ENCODE peak calls at places on chromosome 19, in seven cellular contexts. X is PC-9, F is tibial artery, S is endodermal cell, H is heart left ventricle, U is Panc1, M is neural progenitor cell. Y is an unnamed sample. For H3K4me1, the result is how much of the 10 kb centered on the place peaks cover.

GRCh38 chr19:35207391-35207871 is 21.1 kb downstream of the FAM187B start:
- DNase-seq in U (no peak), X (peak), F (no peak), H (no peak), S (no peak), M (no peak), Y (no peak)

GRCh38 chr19:51127032-51127431 is 2.3 kb downstream of the SIGLEC9 start:
- DNase-seq in U (no peak), H (no peak), F (no peak), S (no peak), M (no peak), X (no peak), Y (no peak)

GRCh38 chr19:42634409-42635232 is 39.9 kb upstream of the CEACAM8 start:
- DNase-seq in X (no peak), U (peak), M (peak), S (peak), F (no peak), H (no peak), Y (peak)

GRCh38 chr19:35251456-35251855 is 2.7 kb downstream of the LSR start:
- DNase-seq in S (no peak), U (no peak), H (no peak), F (no peak), M (no peak), X (no peak), Y (no peak)

GRCh38 chr19:36449059-36449670 is 30.7 kb upstream of the ZFP82 start:
- DNase-seq in X (no peak), M (no peak), F (no peak), S (no peak), H (no peak), U (no peak), Y (no peak)

GRCh38 chr19:35347171-35347929 is at the start of gene FFAR1:
- DNase-seq in S (peak), F (peak), X (no peak), M (no peak), H (no peak), U (no peak), Y (no peak)

GRCh38 chr19:16200038-16200775 is 2.5 kb downstream of the AP1M1 start:
- DNase-seq in H (no peak), X (no peak), U (no peak), F (peak), M (no peak), S (no peak), Y (no peak)

GRCh38 chr19:43631491-43631890 is 8.2 kb downstream of the CADM4 start:
- DNase-seq in M (no peak), H (no peak), X (peak), U (no peak), S (no peak), F (no peak), Y (no peak)

GRCh38 chr19:13920940-13921744 is 15.1 kb downstream of the CC2D1A start:
- DNase-seq in U (no peak), F (no peak), H (no peak), M (peak), S (peak), X (peak), Y (peak)

GRCh38 chr19:43934055-43934984 is 762 bp downstream of the ZNF45 start:
- DNase-seq in U (no peak), S (no peak), H (no peak), X (no peak), F (no peak), M (peak), Y (no peak)

GRCh38 chr19:51572908-51573307 is 1.8 kb downstream of the ZNF175 start:
- DNase-seq in S (no peak), H (no peak), F (no peak), M (no peak), X (no peak), U (no peak), Y (no peak)

GRCh38 chr19:50311723-50312635 is 17.2 kb downstream of the KCNC3 start:
- DNase-seq in F (no peak), X (no peak), H (no peak), S (peak), U (no peak), M (peak), Y (no peak)

GRCh38 chr19:2475018-2475701 is 767 bp upstream of the GADD45B start:
- DNase-seq in U (no peak), H (peak), X (no peak), F (peak), M (peak), S (peak), Y (peak)

GRCh38 chr19:17020823-17021222 is 5.8 kb downstream of the CPAMD8 start:
- DNase-seq in S (no peak), M (no peak), H (no peak), F (no peak), X (peak), U (no peak), Y (peak)

GRCh38 chr19:55254625-55254977 is 4.2 kb downstream of the PPP6R1 start:
- DNase-seq in H (no peak), U (no peak), X (no peak), F (no peak), M (no peak), S (no peak), Y (no peak)

GRCh38 chr19:55253264-55253663 is 5.6 kb downstream of the PPP6R1 start:
- DNase-seq in F (no peak), H (no peak), M (no peak), X (no peak), S (no peak), U (no peak), Y (no peak)

GRCh38 chr19:55251296-55252081 is 7.3 kb downstream of the PPP6R1 start:
- DNase-seq in U (no peak), M (no peak), F (no peak), H (no peak), X (peak), S (no peak), Y (no peak)

GRCh38 chr19:55253842-55254624 is 4.8 kb downstream of the PPP6R1 start:
- DNase-seq in H (no peak), S (no peak), U (no peak), X (no peak), F (no peak), M (no peak), Y (no peak)

DNA sequence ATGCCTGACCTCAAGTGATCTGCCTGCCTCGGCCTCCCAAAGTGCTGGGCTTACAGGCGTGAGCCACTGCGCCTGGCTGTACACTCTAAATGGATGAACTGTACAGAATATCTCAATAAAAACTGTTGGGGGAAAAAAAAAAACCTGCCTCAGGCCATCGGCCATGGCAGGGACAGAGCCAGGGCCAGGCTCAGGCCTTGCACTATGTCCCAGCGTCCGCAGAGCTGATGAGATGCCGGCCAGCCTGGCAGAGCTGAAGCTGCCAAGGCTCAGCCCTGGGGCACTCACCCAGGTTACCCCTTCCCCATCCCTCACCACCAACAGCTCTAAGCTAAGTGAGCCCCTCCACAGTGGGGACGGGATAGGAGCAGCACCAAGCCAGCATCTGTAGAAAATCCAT is 6.1 kb downstream of the PPP6R1 start:
- DNase-seq in F (no peak), M (no peak), U (no peak), X (no peak), H (no peak), S (no peak), Y (no peak)
- H3K27ac ChIP-seq in F (no peak), M (no peak), U (no peak), X (no peak), H (no peak), S (no peak), Y (no peak)

GRCh38 chr19:55376381-55376933 is at the start of gene TMEM190:
- DNase-seq in M (peak), X (no peak), F (no peak), U (no peak), H (no peak), S (peak), Y (no peak)
- H3K4me1 ChIP-seq in M (under half), X (under half), F (under half), U (half or more), H (under half), S (under half), Y (half or more)

GRCh38 chr19:11050323-11051114 is 38.7 kb upstream of the LDLR start:
- DNase-seq in M (no peak), F (no peak), U (no peak), S (no peak), X (no peak), H (no peak), Y (no peak)
- H3K4me3 ChIP-seq in M (no peak), F (no peak), U (no peak), S (no peak), X (no peak), H (no peak), Y (no peak)

DNA sequence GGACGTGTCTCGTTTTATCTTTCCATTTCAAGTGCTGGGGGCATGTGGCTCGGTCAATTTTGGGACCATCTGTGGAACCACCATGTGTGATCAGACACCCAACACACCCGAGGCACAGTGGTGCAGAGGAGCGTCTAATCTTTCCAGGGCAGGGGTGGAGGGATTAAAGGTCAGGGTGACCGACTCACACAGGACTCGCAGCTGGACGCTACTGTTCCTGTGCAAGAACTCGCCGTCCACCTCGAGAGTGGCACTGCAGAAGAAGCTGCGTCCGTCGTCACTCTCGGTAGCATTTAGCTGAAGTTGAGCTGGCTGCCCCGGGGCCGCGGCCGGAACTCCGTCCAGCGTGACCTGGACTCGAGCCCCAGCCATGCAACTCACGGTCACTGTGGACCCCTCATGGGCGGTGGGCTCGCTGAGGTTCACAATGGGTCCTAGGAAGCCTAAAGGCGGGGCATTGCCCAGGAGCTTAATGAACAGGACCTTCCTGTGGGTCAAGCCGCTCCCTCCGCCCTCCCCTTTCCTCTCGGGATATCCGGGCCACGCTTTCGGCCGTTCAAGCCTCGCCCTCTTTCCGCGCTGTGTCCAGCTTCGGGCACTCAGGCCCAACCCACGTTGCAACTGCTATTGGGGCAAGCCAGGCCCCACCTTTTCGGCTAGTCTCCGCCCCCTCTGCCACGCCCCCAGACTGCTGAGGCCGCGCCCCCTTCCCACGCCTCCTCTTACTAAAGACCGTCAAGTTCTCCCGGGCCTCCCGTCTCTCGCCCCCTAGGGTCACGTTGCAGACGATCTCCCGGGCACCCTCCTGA is 1.2 kb upstream of the RAVER1 start:
- DNase-seq in S (peak), M (peak), F (peak), X (peak), U (no peak), H (peak), Y (peak)
- H3K27ac ChIP-seq in S (no peak), M (no peak), F (peak), X (no peak), U (peak), H (peak), Y (no peak)

GRCh38 chr19:45823182-45823581 is 8.1 kb upstream of the RSPH6A start:
- DNase-seq in F (no peak), H (peak), U (no peak), S (no peak), X (peak), M (no peak), Y (no peak)

GRCh38 chr19:45825263-45825605 is 10.1 kb upstream of the RSPH6A start:
- DNase-seq in F (no peak), H (no peak), X (no peak), U (no peak), M (no peak), S (no peak), Y (no peak)

GRCh38 chr19:45824531-45825262 is 9.6 kb upstream of the RSPH6A start:
- DNase-seq in H (peak), M (no peak), F (no peak), X (peak), S (no peak), U (no peak), Y (no peak)

GRCh38 chr19:45822716-45823115 is 7.6 kb upstream of the RSPH6A start:
- DNase-seq in M (no peak), S (no peak), X (peak), H (no peak), U (no peak), F (no peak), Y (no peak)

DNA sequence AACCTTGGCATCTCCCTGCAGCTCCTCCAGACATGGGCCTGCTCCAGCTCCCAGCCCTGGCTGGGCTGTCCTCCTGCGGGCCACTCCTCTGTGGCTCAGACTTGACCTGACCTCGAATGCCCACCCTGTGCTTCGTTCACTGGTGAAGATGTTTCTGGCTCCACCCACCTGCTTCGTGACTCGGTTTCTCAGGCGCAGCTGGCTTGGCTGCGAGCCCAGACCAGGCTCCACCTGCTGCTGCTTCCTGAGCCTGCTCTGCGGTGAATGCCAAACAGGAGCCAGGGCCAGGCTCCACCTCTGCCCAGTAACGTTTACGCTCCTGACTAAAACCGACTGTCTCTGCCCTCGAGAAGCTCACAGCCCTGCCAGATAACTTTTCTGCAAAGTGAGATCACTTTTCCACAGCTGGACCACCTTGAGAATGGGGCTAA is 8.9 kb upstream of the RSPH6A start:
- DNase-seq in F (no peak), H (peak), X (no peak), M (no peak), U (no peak), S (peak), Y (no peak)
- H3K4me1 ChIP-seq in F (under half), H (under half), X (under half), M (under half), U (under half), S (under half), Y (under half)

DNA sequence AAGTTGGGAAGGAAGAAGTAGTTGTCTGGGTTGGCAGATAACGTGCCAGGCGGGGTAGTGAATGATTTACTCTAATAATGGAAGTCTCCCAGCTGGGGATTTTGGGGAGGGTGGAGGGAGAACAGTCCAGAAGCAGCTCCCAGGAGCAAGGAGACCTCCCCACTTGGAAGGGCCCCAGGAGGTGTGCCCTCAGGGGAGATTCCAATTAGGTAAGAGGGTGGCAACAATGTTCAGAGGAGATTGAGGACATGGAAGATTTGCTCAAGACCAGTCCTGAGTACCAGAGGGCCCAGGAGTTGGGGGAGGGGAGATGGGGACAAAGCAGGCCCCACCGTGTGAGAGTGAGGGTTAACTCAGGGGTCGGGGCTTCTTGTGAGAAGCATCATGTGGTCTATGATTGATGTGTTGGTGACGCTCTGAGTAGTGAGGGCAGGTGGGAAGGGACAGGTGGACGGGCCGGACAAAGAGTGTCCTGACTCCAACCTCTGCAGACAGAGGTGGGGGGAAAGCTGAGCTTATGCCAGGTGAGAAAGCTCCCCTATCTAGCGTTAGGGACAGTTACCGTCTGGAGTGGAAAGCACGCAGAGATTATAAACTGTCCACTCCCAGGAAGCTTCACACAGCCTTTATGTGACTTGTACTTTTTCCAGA is 3.5 kb downstream of the SPINT2 start:
- DNase-seq in F (no peak), M (no peak), S (no peak), X (peak), U (no peak), H (no peak), Y (peak)
- H3K4me3 ChIP-seq in F (no peak), M (no peak), S (peak), X (peak), U (peak), H (no peak), Y (no peak)

DNA sequence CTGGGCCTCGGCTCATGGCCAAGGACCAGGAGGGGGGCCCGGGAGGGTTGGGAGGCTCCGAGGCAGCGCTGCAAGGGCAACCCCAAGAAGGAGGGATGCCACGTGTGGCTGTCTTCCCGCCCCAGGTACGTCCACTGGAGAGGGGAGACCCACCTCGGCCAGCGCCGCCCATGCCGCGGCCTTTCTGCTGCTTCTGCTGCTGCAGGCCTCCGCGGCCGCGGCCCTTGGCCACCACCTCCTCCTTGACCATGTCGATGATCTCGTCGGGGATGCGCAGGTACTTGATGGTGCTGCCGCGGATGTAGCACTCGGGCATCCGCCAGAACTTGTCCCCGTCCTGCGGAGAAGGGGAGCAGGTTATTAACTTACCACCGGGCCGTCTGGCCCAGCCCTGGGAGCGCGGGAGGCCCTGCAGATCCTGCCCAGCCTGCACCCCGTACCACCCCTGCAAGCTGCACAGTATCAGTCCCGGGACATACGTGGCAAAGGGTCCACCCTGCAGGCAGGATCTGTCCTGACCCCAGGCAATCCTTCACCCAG is 13.3 kb downstream of the LSM4 start:
- DNase-seq in H (no peak), X (no peak), M (no peak), S (no peak), F (no peak), U (no peak), Y (no peak)
- H3K27ac ChIP-seq in H (no peak), X (no peak), M (no peak), S (no peak), F (peak), U (no peak), Y (no peak)

DNA sequence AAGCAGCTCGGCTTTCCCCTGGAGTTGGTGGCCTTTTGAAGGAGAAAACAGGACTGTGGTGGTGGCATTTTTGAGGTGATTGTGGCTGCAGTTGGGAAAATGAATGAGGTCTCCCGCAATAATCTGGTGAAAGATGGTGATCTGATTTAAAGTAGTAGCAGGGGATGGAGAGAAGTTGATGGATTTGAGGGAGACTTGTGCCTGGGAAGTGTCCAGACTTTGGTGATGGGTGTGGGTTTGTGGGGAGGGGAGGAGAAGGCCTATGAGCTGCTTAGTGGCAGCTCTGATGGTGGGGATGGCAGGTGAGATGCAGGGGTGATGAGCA is 4.0 kb upstream of the EPN1 start:
- DNase-seq in X (no peak), F (no peak), U (no peak), M (no peak), S (no peak), H (no peak), Y (no peak)
- H3K4me1 ChIP-seq in X (half or more), F (under half), U (half or more), M (under half), S (under half), H (under half), Y (under half)

GRCh38 chr19:29662278-29662603 is 3.0 kb upstream of the PLEKHF1 start:
- DNase-seq in S (no peak), H (no peak), M (no peak), U (no peak), X (no peak), F (no peak), Y (no peak)

GRCh38 chr19:29665215-29665825 is at the start of gene PLEKHF1:
- DNase-seq in U (no peak), M (peak), F (peak), H (peak), X (peak), S (peak), Y (peak)

GRCh38 chr19:29662604-29663404 is 2.5 kb upstream of the PLEKHF1 start:
- DNase-seq in M (no peak), F (peak), X (peak), U (no peak), S (no peak), H (peak), Y (peak)

GRCh38 chr19:29664753-29665214 is 477 bp upstream of the PLEKHF1 start:
- DNase-seq in U (no peak), X (no peak), S (no peak), F (no peak), M (no peak), H (no peak), Y (no peak)

GRCh38 chr19:29663861-29664752 is 1.2 kb upstream of the PLEKHF1 start:
- DNase-seq in F (no peak), M (no peak), S (no peak), U (no peak), H (no peak), X (peak), Y (no peak)
- H3K4me3 ChIP-seq in F (no peak), M (no peak), S (no peak), U (peak), H (no peak), X (peak), Y (no peak)